ENCODE peak calls at places on chromosome 20, in five cellular contexts. Q is stimulated activated CD4-positive, alpha-beta T cell treated with anti-CD3 and anti-CD28 coated beads, Interleukin-4, amount 100 ng/mL, for 1 hour; O is ACHN; C is iris pigment epithelial cell; Z is NCI-H1105. D is an unnamed sample.
A peak's percentile ranks its signal among the peaks of the same experiment; 100 is the strongest.

GRCh38 chr20:20894753-20895152 is 182.3 kb upstream of the RALGAPA2 start:
- DNase-seq in Z (no peak), Q (no peak), C (no peak), O (no peak), D (no peak)

GRCh38 chr20:63947638-63948456 is 8.4 kb downstream of the UCKL1 start:
- DNase-seq in Q (no peak), Z (no peak), C (no peak), O (no peak), D (no peak)

GRCh38 chr20:35000922-35001595 is 45.4 kb downstream of the MYH7B start:
- DNase-seq in O (no peak), Q (no peak), Z (no peak), C (no peak), D (no peak)

GRCh38 chr20:58870293-58871014 is 17.9 kb downstream of the GNAS start:
- DNase-seq in Z (peak; percentile 73), Q (peak; percentile 55), C (peak; percentile 35), O (peak; percentile 59), D (peak; percentile 60)

GRCh38 chr20:58021481-58021880 is 207.0 kb downstream of the ANKRD60 start:
- DNase-seq in Q (no peak), O (no peak), C (no peak), Z (no peak), D (no peak)

GRCh38 chr20:19888269-19888669 is 128.9 kb upstream of the NAA20 start:
- DNase-seq in C (peak; percentile 48), Z (peak; percentile 78), O (no peak), Q (no peak), D (no peak)

GRCh38 chr20:32017711-32018251 is 7.5 kb downstream of the CCM2L start:
- DNase-seq in Q (peak; percentile 43), Z (peak; percentile 96), C (no peak), O (peak; percentile 43), D (peak; percentile 41)

GRCh38 chr20:17625246-17626051 is 55.6 kb downstream of the DSTN start:
- DNase-seq in C (no peak), Q (no peak), O (no peak), Z (no peak), D (peak; percentile 9)

GRCh38 chr20:61930776-61931475 is 134.8 kb downstream of the TAF4 start:
- DNase-seq in Z (no peak), C (no peak), Q (no peak), O (no peak), D (no peak)

GRCh38 chr20:36407196-36407733 is 101.1 kb downstream of the DLGAP4 start:
- DNase-seq in Q (no peak), C (peak; percentile 24), O (no peak), Z (no peak), D (no peak)

GRCh38 chr20:40499416-40499815 is 189.6 kb downstream of the MAFB start:
- DNase-seq in Q (no peak), O (no peak), Z (no peak), C (no peak), D (no peak)

GRCh38 chr20:21613512-21613911 is 92.0 kb upstream of the PAX1 start:
- DNase-seq in Q (no peak), O (no peak), Z (peak; percentile 95), C (no peak), D (no peak)

GRCh38 chr20:46304852-46305251 is 3.4 kb downstream of the CDH22 start:
- DNase-seq in O (no peak), Z (no peak), Q (no peak), C (no peak), D (no peak)

GRCh38 chr20:8144282-8145245 is 12.5 kb downstream of the PLCB1 start:
- DNase-seq in Q (no peak), O (no peak), Z (no peak), C (peak; percentile 96), D (no peak)

GRCh38 chr20:52379723-52380336 is 188.3 kb upstream of the ZFP64 start:
- DNase-seq in Z (no peak), O (peak; percentile 13), Q (peak; percentile 49), C (peak; percentile 20), D (peak; percentile 50)

GRCh38 chr20:6692566-6693168 is 74.8 kb upstream of the BMP2 start:
- DNase-seq in Z (no peak), O (no peak), Q (no peak), C (no peak), D (no peak)

GRCh38 chr20:57964011-57964862 is 254.4 kb upstream of the PMEPA1 start:
- DNase-seq in C (no peak), Q (no peak), Z (no peak), O (no peak), D (no peak)

GRCh38 chr20:17867119-17867518 is 101.5 kb downstream of the SNX5 start:
- DNase-seq in Z (no peak), C (no peak), O (no peak), Q (no peak), D (no peak)

GRCh38 chr20:57388953-57389694 is 2.1 kb upstream of the RBM38 start:
- DNase-seq in O (peak; percentile 77), C (peak; percentile 53), Q (peak; percentile 73), Z (no peak), D (peak; percentile 64)

GRCh38 chr20:13865156-13865555 is 80.3 kb downstream of the NDUFAF5 start:
- DNase-seq in C (no peak), Q (no peak), Z (no peak), O (no peak), D (no peak)

GRCh38 chr20:42041000-42041565 is 422.9 kb upstream of the CHD6 start:
- DNase-seq in C (no peak), Z (no peak), Q (no peak), O (no peak), D (no peak)

GRCh38 chr20:25178563-25179438 is 16.7 kb upstream of the ENTPD6 start:
- DNase-seq in C (peak; percentile 94), Z (peak; percentile 46), Q (no peak), O (peak; percentile 61), D (no peak)

GRCh38 chr20:44582321-44583025 is at the start of gene PKIG:
- DNase-seq in C (peak; percentile 84), Q (no peak), Z (no peak), O (no peak), D (no peak)

GRCh38 chr20:59775221-59776055 is 158.0 kb downstream of the SYCP2 start:
- DNase-seq in C (no peak), Q (no peak), Z (no peak), O (no peak), D (no peak)

GRCh38 chr20:1326031-1326930 is 2.7 kb downstream of the SDCBP2 start:
- DNase-seq in C (peak; percentile 54), O (no peak), Q (no peak), Z (no peak), D (no peak)